ENCODE peak calls at places on chromosome 14, in ten cellular contexts. W is thoracic aorta; H is A549; O is CD8-positive, alpha-beta T cell; X is testis; U is body of pancreas; T is lung; J is epithelial cell of esophagus; V is cardiac fibroblast; Q is astrocyte of the cerebellum. I is an unnamed sample.

GRCh38 chr14:100336618-100337530 is 13.7 kb downstream of the SLC25A47 start:
- DNase-seq in J (no peak), H (no peak), W (no peak), V (no peak), U (peak; percentile 6), X (peak; percentile 9), Q (no peak), T (no peak), O (no peak), I (no peak)

GRCh38 chr14:52546318-52546670 is 6.0 kb downstream of the TXNDC16 start:
- DNase-seq in V (no peak), O (no peak), X (no peak), U (no peak), H (no peak), Q (no peak), T (no peak), W (no peak), J (no peak), I (no peak)

GRCh38 chr14:61603736-61604135 is 91.6 kb upstream of the HIF1A start:
- DNase-seq in J (no peak), X (no peak), U (no peak), T (no peak), Q (no peak), V (peak; percentile 74), H (no peak), W (no peak), O (no peak), I (no peak)

GRCh38 chr14:74593241-74593985 is 18.6 kb downstream of the LTBP2 start:
- DNase-seq in W (no peak), H (no peak), V (peak; percentile 69), U (no peak), O (no peak), X (no peak), Q (no peak), T (no peak), J (no peak), I (peak; percentile 67)

GRCh38 chr14:63027719-63028118 is 17.5 kb downstream of the KCNH5 start:
- DNase-seq in V (no peak), W (no peak), H (no peak), J (no peak), Q (no peak), U (no peak), O (no peak), X (no peak), T (no peak), I (no peak)

GRCh38 chr14:60878121-60878520 is 102.8 kb downstream of the TRMT5 start:
- DNase-seq in U (no peak), W (no peak), T (no peak), H (no peak), Q (no peak), X (no peak), V (peak; percentile 55), O (no peak), J (no peak), I (no peak)

GRCh38 chr14:106377432-106377831 is 851.0 kb downstream of the TMEM121 start:
- DNase-seq in T (no peak), H (no peak), W (no peak), J (no peak), V (no peak), X (no peak), O (no peak), U (no peak), Q (no peak), I (no peak)

GRCh38 chr14:105092124-105092911 is 27.1 kb upstream of the GPR132 start:
- DNase-seq in J (peak; percentile 41), W (no peak), U (peak; percentile 36), V (no peak), X (no peak), H (peak; percentile 49), Q (no peak), O (no peak), T (no peak), I (peak; percentile 45)

GRCh38 chr14:98743536-98743935 is 528.5 kb downstream of the BCL11B start:
- DNase-seq in V (no peak), J (no peak), Q (no peak), W (no peak), X (no peak), H (no peak), T (peak; percentile 24), U (no peak), O (no peak), I (no peak)

GRCh38 chr14:104442107-104442551 is 137.4 kb upstream of the C14orf180 start:
- DNase-seq in H (no peak), V (no peak), X (no peak), Q (no peak), T (peak; percentile 23), J (no peak), U (no peak), W (no peak), O (no peak), I (no peak)

GRCh38 chr14:53663709-53664108 is 292.9 kb downstream of the BMP4 start:
- DNase-seq in W (no peak), T (no peak), X (no peak), Q (no peak), H (peak; percentile 6), O (no peak), J (peak; percentile 15), U (no peak), V (peak; percentile 35), I (peak; percentile 28)

GRCh38 chr14:81480741-81481140 is 52.9 kb downstream of the SEL1L start:
- DNase-seq in U (no peak), T (no peak), O (no peak), X (no peak), W (no peak), V (no peak), Q (no peak), J (no peak), H (no peak), I (no peak)

GRCh38 chr14:65072937-65073336 is 29.4 kb downstream of the MAX start:
- DNase-seq in Q (no peak), X (no peak), J (peak; percentile 24), U (no peak), W (no peak), H (no peak), V (no peak), T (no peak), O (no peak), I (no peak)

DNA sequence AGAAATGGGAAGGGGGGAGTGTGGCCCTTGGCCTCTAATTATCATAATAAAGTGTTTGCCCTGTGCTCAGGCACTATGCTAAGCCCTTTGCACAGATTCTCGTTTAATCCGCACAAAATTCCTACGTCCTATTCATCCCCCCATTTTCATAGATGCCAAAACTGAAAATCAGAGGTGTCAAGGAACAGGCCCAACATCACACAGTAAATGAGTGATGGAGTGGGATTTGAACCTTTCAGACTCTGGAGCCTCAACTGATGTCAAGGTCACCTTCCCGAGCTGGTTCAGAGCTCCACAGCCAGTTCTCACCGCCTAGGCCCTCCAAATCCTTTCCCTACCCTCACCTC is 80.7 kb downstream of the IRF2BPL start:
- DNase-seq in O (no peak), H (no peak), W (no peak), T (no peak), U (no peak), V (no peak), Q (no peak), X (no peak), J (no peak), I (no peak)
- H3K4me3 ChIP-seq in O (no peak overlapping the region), H (no peak overlapping the region), W (peak overlapping the region; percentile 58), T (no peak overlapping the region), U (no peak overlapping the region), V (no peak overlapping the region), Q (no peak overlapping the region), X (no peak overlapping the region), J (no peak overlapping the region), I (no peak overlapping the region)

GRCh38 chr14:58430156-58430555 is 2.6 kb downstream of the KIAA0586 start:
- DNase-seq in O (no peak), J (peak; percentile 92), T (no peak), X (no peak), V (peak; percentile 78), W (no peak), H (no peak), U (no peak), Q (no peak), I (peak; percentile 30)

GRCh38 chr14:58427289-58428010 is at the start of the genes KIAA0586 and TIMM9:
- DNase-seq in H (peak; percentile 90), X (peak; percentile 96), T (peak; percentile 97), W (peak; percentile 95), V (peak; percentile 100), O (peak; percentile 93), J (peak; percentile 99), Q (peak; percentile 98), U (peak; percentile 96), I (peak; percentile 96)

GRCh38 chr14:58428011-58428807 is 690 bp downstream of the KIAA0586 start:
- DNase-seq in W (no peak), T (no peak), O (no peak), U (no peak), J (peak; percentile 68), Q (peak; percentile 32), X (peak; percentile 22), H (peak; percentile 43), V (peak; percentile 71), I (peak; percentile 33)

GRCh38 chr14:58426819-58427288 is 477 bp downstream of the TIMM9 start:
- DNase-seq in U (peak; percentile 60), X (peak; percentile 74), V (peak; percentile 80), O (peak; percentile 43), J (peak; percentile 59), H (peak; percentile 56), W (peak; percentile 19), Q (peak; percentile 34), T (peak; percentile 46), I (peak; percentile 44)
- TF ChIP-seq CTCF in U (no peak), X (no peak), V (no peak), O (no peak), J (no peak), H (no peak), W (no peak), Q (no peak), T (no peak), I (no peak)

GRCh38 chr14:76581592-76581991 is 179.7 kb upstream of the VASH1 start:
- DNase-seq in T (no peak), Q (no peak), U (no peak), J (peak; percentile 33), V (no peak), H (no peak), W (no peak), O (no peak), X (no peak), I (no peak)
- H3K4me3 ChIP-seq in T (no peak overlapping the region), Q (no peak overlapping the region), U (no peak overlapping the region), J (no peak overlapping the region), V (no peak overlapping the region), H (no peak overlapping the region), W (no peak overlapping the region), O (no peak overlapping the region), X (no peak overlapping the region), I (no peak overlapping the region)

DNA sequence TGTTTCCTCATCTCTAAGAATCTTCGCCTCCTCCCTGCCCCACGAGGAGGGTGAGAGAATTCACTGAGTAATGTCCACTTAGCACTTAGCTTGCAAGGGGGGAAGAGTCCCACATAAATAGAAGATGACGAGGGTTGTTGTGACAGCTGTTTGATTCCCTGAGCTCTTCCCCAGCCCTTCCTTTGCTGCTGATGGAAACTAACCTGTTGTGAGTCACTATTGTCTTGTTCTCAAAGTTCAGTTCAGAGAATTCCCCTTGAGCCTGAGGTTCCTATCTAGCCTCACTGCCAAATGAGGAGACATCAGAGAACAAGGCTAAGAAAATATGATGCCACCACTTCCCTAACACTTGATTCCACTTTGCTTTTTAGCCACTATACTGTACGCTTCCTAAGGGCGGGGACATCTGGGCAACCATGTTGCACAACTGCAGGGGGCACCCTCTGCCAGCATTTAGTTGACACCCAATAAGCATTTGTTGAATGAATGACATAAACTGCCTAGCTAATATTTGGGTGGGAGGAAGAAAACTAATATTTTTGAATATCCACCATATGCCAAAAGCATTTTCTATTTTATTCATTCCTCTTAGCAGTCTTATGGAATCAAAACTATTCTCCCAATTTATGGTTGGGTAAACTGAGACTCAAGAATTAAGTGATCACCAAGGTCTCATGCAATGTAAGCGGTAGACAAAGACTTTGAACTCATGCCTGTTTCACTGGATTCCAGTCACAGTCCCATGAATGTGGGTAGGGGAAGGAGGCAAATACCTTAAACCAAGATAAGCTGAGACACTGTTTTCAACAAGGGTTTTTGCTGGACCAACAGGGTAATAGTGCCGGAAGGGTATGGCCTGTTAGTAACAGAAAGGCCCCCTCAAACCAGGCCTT is 77.6 kb downstream of the ZFP36L1 start:
- DNase-seq in U (no peak), T (no peak), Q (no peak), W (no peak), J (peak; percentile 76), X (no peak), H (no peak), V (peak; percentile 96), O (no peak), I (peak; percentile 38)
- TF ChIP-seq CTCF in U (no peak), T (no peak), Q (no peak), W (no peak), J (no peak), X (no peak), H (no peak), V (no peak), O (no peak), I (no peak)